ENCODE peak calls at places on chromosomes 5 and 9, in seven cellular contexts. C, L, Y, R, T, E and A are unnamed samples. For H3K9me3, the result is how much of the 10 kb centered on the place peaks cover.

GRCh38 chr5:17217421-17218352 is at the start of gene BASP1:
- DNase-seq in C (peak), L (peak), Y (no peak), R (peak), T (no peak), E (peak), A (peak)

GRCh38 chr5:77423022-77423750 is 68.9 kb downstream of the WDR41 start:
- DNase-seq in C (no peak), L (peak), Y (no peak), R (no peak), T (no peak), E (no peak), A (no peak)

GRCh38 chr9:129864991-129865647 is 29.9 kb downstream of the USP20 start:
- DNase-seq in C (no peak), L (no peak), Y (no peak), R (no peak), T (no peak), E (no peak), A (no peak)

GRCh38 chr5:147445951-147446350 is 63.9 kb downstream of the DPYSL3 start:
- DNase-seq in C (no peak), L (no peak), Y (no peak), R (no peak), T (no peak), E (no peak), A (no peak)

GRCh38 chr9:103991001-103991400 is 103.1 kb upstream of the SMC2 start:
- DNase-seq in C (no peak), L (no peak), Y (no peak), R (no peak), T (no peak), E (no peak), A (no peak)

GRCh38 chr9:112299514-112299913 is 33.9 kb downstream of the PTBP3 start:
- DNase-seq in C (no peak), L (peak), Y (no peak), R (no peak), T (no peak), E (no peak), A (no peak)

GRCh38 chr9:7780261-7780988 is 19.2 kb downstream of the DMAC1 start:
- DNase-seq in C (no peak), L (peak), Y (no peak), R (peak), T (no peak), E (peak), A (no peak)

GRCh38 chr9:135847833-135848232 is 59.5 kb downstream of the CAMSAP1 start:
- DNase-seq in C (no peak), L (no peak), Y (no peak), R (no peak), T (no peak), E (no peak), A (no peak)

GRCh38 chr5:19555436-19555835 is 432.6 kb downstream of the CDH18 start:
- DNase-seq in C (no peak), L (no peak), Y (no peak), R (no peak), T (no peak), E (no peak), A (no peak)

GRCh38 chr9:99197987-99198386 is 23.8 kb downstream of the ALG2 start:
- DNase-seq in C (no peak), L (no peak), Y (no peak), R (no peak), T (no peak), E (no peak), A (no peak)

GRCh38 chr9:97368964-97369363 is 42.9 kb upstream of the TDRD7 start:
- DNase-seq in C (no peak), L (no peak), Y (no peak), R (no peak), T (no peak), E (no peak), A (no peak)

GRCh38 chr9:86600977-86601376 is 246.8 kb upstream of the TUT7 start:
- DNase-seq in C (no peak), L (no peak), Y (no peak), R (no peak), T (no peak), E (no peak), A (no peak)

GRCh38 chr9:108439967-108440366 is 415.8 kb downstream of the ACTL7B start:
- DNase-seq in C (no peak), L (peak), Y (no peak), R (no peak), T (no peak), E (peak), A (no peak)

GRCh38 chr5:146878471-146879172 is at the start of gene PPP2R2B:
- DNase-seq in C (peak), L (peak), Y (no peak), R (peak), T (peak), E (peak), A (peak)

GRCh38 chr5:151315998-151316597 is 12.5 kb upstream of the SLC36A3 start:
- DNase-seq in C (peak), L (peak), Y (peak), R (peak), T (no peak), E (peak), A (no peak)

GRCh38 chr5:25858019-25858418 is 1180.4 kb downstream of the CDH9 start:
- DNase-seq in C (no peak), L (no peak), Y (no peak), R (no peak), T (no peak), E (peak), A (no peak)

GRCh38 chr9:115289757-115290208 is 171.8 kb upstream of the TNC start:
- DNase-seq in C (no peak), L (peak), Y (no peak), R (no peak), T (no peak), E (peak), A (no peak)

DNA sequence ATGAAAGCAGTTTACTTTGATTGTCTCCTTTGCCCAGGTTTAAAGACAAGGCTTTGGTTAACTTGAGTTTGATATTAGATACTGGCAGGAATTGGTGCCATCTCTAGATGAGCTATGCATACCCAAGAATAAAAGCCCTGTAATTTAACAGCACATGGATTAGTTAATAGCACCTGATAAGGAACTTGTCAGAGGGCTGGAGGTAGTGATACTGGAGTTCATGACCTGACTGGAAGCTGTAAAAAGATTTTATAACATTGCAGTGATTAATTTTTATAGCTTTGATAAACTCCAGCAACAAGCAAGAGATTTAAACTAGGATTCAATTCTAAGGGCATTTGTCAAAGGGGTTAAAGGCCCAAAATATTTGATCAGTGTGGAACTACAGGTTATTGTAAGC is 34.9 kb upstream of the SYK start:
- DNase-seq in C (no peak), L (no peak), Y (no peak), R (no peak), T (no peak), E (no peak), A (no peak)
- H3K9me3 ChIP-seq in C (under half), L (under half), Y (under half), R (under half), T (under half), E (under half), A (under half)

DNA sequence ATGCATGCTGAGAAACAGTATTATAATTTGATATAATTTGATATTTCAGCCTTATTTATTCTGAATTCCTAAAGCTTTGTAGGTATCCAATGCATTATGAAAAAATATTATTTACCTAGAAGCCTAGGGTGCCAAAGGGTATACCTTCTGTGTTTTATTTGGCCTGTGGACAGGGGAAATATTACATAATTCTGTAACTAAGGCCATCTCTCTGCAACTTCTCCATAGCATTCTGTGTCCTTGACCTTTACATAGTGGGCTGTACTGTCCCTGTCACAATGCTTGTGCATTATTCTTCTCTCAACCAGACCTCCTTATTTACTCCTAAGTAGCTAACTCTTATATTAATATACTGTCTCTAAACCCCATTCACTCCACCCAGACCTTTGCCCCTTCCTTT is 57.0 kb upstream of the RANBP6 start:
- DNase-seq in C (no peak), L (no peak), Y (no peak), R (no peak), T (no peak), E (no peak), A (no peak)
- H3K9me3 ChIP-seq in C (under half), L (under half), Y (under half), R (under half), T (under half), E (under half), A (under half)

GRCh38 chr5:27462936-27463335 is 424.6 kb upstream of the CDH9 start:
- DNase-seq in C (no peak), L (no peak), Y (no peak), R (no peak), T (no peak), E (no peak), A (no peak)
- H3K9me3 ChIP-seq in C (under half), L (under half), Y (under half), R (under half), T (under half), E (under half), A (under half)

DNA sequence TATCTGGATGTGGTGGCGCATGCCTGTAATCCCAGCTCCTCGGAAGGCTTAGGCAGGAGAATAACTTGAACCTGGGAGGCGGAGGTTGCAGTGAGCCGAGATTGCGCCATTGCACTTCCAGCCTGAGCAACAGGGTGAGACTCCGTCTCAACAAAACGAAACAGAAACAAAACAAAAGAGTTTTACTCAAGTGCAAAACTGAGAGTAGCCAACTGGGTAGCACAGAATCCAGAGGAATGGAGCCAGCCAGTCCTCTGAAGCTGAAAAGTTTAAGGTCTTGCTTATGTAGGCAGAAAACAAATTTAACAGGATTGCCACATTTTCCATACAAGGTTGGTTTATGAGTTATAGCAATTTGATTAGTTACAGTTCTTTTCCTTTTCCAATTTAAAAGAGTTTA is 32.0 kb downstream of the SPIN1 start:
- DNase-seq in C (no peak), L (no peak), Y (no peak), R (no peak), T (no peak), E (peak), A (no peak)
- H3K9me3 ChIP-seq in C (under half), L (under half), Y (under half), R (half or more), T (under half), E (under half), A (under half)

GRCh38 chr9:61673247-61673646 is 483.4 kb downstream of the SPATA31A7 start:
- DNase-seq in C (no peak), L (no peak), Y (no peak), R (no peak), T (no peak), E (no peak), A (no peak)

GRCh38 chr9:61670616-61671015 is 480.8 kb downstream of the SPATA31A7 start:
- DNase-seq in C (no peak), L (no peak), Y (no peak), R (no peak), T (no peak), E (no peak), A (no peak)

GRCh38 chr9:61673664-61674381 is 484.0 kb downstream of the SPATA31A7 start:
- DNase-seq in C (no peak), L (no peak), Y (no peak), R (no peak), T (no peak), E (no peak), A (no peak)

GRCh38 chr9:61669352-61669751 is 479.5 kb downstream of the SPATA31A7 start:
- DNase-seq in C (no peak), L (no peak), Y (no peak), R (no peak), T (no peak), E (no peak), A (no peak)

GRCh38 chr9:61671276-61671973 is 481.6 kb downstream of the SPATA31A7 start:
- DNase-seq in C (no peak), L (no peak), Y (no peak), R (no peak), T (no peak), E (no peak), A (no peak)
- H3K9me3 ChIP-seq in C (under half), L (under half), Y (under half), R (under half), T (under half), E (under half), A (under half)

GRCh38 chr9:138122201-138122600 is 244.6 kb downstream of the CACNA1B start:
- DNase-seq in C (no peak), L (no peak), Y (no peak), R (no peak), T (no peak), E (no peak), A (no peak)

GRCh38 chr9:138121438-138122050 is 244.0 kb downstream of the CACNA1B start:
- DNase-seq in C (no peak), L (no peak), Y (no peak), R (no peak), T (no peak), E (no peak), A (no peak)

GRCh38 chr9:138119202-138120027 is 241.8 kb downstream of the CACNA1B start:
- DNase-seq in C (no peak), L (no peak), Y (no peak), R (no peak), T (no peak), E (no peak), A (no peak)

GRCh38 chr9:138120072-138120471 is 242.5 kb downstream of the CACNA1B start:
- DNase-seq in C (no peak), L (no peak), Y (no peak), R (no peak), T (no peak), E (no peak), A (no peak)

GRCh38 chr9:138120511-138121437 is 243.2 kb downstream of the CACNA1B start:
- DNase-seq in C (no peak), L (no peak), Y (no peak), R (no peak), T (no peak), E (no peak), A (no peak)
- H3K9me3 ChIP-seq in C (under half), L (under half), Y (under half), R (under half), T (under half), E (under half), A (under half)

DNA sequence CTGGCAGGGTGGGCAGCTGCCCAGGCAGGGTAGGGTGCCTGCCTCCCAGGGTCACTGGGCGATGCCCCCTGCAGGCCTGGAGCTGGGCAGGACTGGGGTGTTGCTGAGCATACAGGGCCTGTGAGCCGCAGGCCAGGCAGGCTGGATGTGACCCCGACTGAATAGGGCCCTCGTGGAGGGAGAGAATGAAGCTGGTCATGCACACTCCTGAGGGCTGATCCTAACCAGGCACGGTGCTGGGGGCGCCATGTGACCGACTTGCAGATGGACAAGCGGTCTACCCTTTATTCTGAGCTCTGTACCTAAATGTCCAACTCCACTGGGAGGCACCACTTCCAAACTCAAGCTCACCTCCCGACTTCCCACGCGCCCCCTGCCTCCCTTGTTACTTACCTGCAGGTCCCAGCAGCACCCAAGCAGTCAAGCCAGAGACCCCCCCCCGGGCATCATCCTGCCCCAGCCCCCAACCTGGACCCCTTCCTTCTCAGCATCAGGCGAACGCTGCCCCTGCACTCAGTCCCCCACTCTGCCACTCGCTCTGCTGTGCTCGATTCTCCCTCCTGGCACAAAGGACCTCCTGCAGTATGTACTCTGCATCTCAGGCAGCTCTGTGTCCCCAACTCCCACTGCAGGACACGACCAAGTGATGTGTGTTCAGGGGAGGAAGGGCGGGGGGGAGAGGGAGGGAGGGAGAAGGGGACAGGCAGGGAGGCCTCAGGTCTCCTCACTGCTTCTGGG is 76.8 kb upstream of the PHYKPL start:
- DNase-seq in C (no peak), L (no peak), Y (no peak), R (no peak), T (no peak), E (no peak), A (no peak)
- H3K9me3 ChIP-seq in C (under half), L (under half), Y (under half), R (under half), T (under half), E (under half), A (under half)